ENCODE peak calls at places on chromosomes 1 and 21, in eight cellular contexts. L, C, V, E, P, O, Y and F are unnamed samples.

GRCh38 chr1:42680921-42681683 is 1.1 kb upstream of the YBX1 start:
- DNase-seq in L (no peak), O (no peak), Y (peak), C (no peak), E (no peak), P (peak), V (no peak), F (peak)

GRCh38 chr21:15741510-15741909 is 11.7 kb downstream of the USP25 start:
- DNase-seq in O (no peak), P (peak), C (no peak), Y (no peak), L (no peak), V (no peak), E (no peak), F (peak)

GRCh38 chr1:206128192-206128591 is 11.0 kb upstream of the AVPR1B start:
- DNase-seq in C (no peak), O (no peak), V (no peak), L (no peak), Y (no peak), E (no peak), P (no peak), F (no peak)

GRCh38 chr1:17089496-17089895 is 29.8 kb downstream of the PADI2 start:
- DNase-seq in V (no peak), L (no peak), O (no peak), C (no peak), E (peak), P (no peak), Y (no peak), F (no peak)

GRCh38 chr1:26861286-26861701 is 1.7 kb upstream of the SFN start:
- DNase-seq in E (no peak), V (no peak), O (no peak), Y (no peak), P (peak), C (no peak), L (no peak), F (peak)

GRCh38 chr1:31628931-31629582 is 11.6 kb downstream of the HCRTR1 start:
- DNase-seq in P (no peak), O (no peak), Y (no peak), V (no peak), C (no peak), L (no peak), E (no peak), F (no peak)

GRCh38 chr1:46342084-46342656 is 1.6 kb downstream of the NSUN4 start:
- DNase-seq in V (no peak), O (no peak), L (no peak), Y (peak), C (no peak), E (no peak), P (peak), F (peak)

GRCh38 chr1:207050428-207050767 is 610 bp downstream of the YOD1 start:
- DNase-seq in V (no peak), P (no peak), Y (peak), C (no peak), E (no peak), O (no peak), L (no peak), F (no peak)

GRCh38 chr1:225848044-225848955 is 33.9 kb downstream of the TMEM63A start:
- DNase-seq in L (no peak), P (peak), C (peak), E (peak), Y (peak), O (no peak), V (no peak), F (no peak)

GRCh38 chr1:171988243-171988642 is 146.9 kb downstream of the DNM3 start:
- DNase-seq in P (no peak), Y (no peak), C (no peak), L (no peak), V (no peak), E (no peak), O (no peak), F (no peak)
- H3K4me3 ChIP-seq in P (no peak), Y (no peak), C (no peak), L (no peak), V (no peak), E (no peak), O (no peak), F (no peak)

GRCh38 chr1:171740356-171740863 is 1.5 kb downstream of the VAMP4 start:
- DNase-seq in C (no peak), Y (no peak), E (no peak), O (no peak), P (no peak), V (no peak), L (no peak), F (no peak)
- H3K4me3 ChIP-seq in C (no peak), Y (no peak), E (peak), O (peak), P (peak), V (no peak), L (no peak), F (peak)

DNA sequence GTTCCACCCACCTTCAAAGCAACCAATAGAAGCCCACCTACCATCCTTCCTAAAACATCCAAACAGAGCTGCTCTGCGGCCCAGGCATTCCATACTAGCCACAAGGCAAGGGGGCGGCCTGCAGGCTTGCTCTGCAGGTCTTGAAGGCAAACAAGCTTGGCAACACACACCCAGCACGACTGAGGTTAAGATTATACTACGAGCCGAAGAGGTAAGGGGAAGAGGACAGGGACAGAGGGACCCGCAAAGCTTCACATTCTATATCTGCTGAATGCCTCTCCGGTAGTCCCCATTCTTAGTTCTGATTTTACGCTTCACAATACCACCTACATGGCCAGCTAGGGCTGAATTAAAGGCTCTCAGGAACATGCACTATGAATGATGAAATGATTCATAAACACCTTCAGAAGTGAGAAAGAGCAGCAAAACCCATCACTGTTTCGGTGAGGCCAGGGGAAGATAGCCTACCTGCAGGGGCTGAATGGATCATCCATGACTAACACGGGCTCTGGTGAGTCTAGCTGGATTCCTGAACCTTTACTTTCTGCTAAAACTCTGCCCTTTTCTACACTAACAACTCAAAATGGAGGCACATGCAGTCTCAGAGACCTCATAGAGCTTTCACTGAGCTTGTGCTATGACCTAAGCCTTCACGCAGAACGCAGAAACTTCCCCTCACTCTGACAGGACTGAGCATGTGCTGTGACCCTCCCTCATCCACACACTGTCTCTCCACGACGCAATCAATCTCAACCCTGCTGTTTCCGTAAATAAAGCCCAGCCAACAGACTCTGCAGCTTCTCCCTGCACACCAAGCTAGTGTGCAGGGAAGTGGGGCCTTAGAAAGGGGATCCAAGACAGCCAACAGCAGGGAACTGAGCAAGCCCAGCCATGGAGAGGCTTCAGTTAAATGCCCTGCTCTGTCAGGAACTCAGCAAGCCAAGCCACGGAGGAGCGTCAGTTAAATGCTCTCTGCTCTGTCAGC is 207.7 kb downstream of the SLC45A1 start:
- DNase-seq in C (peak), P (peak), L (peak), E (peak), V (no peak), O (peak), Y (no peak), F (peak)
- H3K4me3 ChIP-seq in C (peak), P (peak), L (peak), E (peak), V (no peak), O (peak), Y (no peak), F (peak)

DNA sequence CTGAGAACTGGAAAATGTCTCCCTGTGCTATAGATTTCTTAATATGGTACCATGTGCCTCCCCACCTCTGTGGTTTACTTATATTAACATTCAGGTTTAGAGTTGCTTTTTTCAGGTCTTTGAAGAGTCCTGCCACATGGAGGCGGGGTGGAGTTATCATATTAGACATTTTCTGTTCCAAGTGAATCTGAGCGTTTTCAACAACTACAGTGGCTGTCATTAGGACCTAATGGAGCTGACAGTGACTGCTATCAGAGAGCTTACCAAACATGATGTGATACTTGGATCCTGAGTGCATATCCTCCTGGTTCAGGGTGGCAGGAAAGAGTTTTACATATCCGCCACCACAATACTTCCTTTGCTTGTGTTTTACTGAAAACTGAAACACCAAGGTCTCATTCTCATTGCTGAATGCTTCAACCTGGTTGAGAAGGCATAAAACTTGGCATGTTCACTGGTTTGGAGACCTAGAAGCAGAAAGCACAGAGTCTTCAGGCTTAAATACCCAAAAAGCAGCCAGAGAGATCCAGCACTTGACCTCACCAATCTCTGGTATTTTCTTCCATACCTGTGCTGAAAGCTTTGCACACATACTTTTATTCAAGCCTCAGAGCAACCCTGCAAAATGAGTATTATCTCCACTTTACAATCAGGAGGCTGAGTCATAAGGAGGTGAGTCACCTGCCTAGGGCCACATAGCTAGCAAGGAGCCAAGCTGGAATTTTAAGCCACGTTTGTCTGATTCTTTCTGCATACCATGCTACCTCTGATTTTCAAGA is 47.4 kb upstream of the OSBPL9 start:
- DNase-seq in V (no peak), E (no peak), C (peak), Y (peak), L (no peak), O (no peak), P (peak), F (peak)
- H3K4me3 ChIP-seq in V (no peak), E (no peak), C (peak), Y (peak), L (no peak), O (no peak), P (no peak), F (no peak)

GRCh38 chr1:162136760-162137537 is 67.5 kb downstream of the NOS1AP start:
- DNase-seq in C (no peak), V (no peak), Y (no peak), E (no peak), P (peak), L (no peak), O (peak), F (peak)
- H3K4me3 ChIP-seq in C (no peak), V (no peak), Y (no peak), E (no peak), P (no peak), L (no peak), O (no peak), F (no peak)

GRCh38 chr21:8988696-8989095 is 1532.7 kb upstream of the TPTE start:
- DNase-seq in V (no peak), O (no peak), C (no peak), P (no peak), Y (no peak), L (no peak), E (no peak), F (peak)
- H3K4me3 ChIP-seq in V (no peak), O (no peak), C (no peak), P (no peak), Y (no peak), L (no peak), E (no peak), F (no peak)

DNA sequence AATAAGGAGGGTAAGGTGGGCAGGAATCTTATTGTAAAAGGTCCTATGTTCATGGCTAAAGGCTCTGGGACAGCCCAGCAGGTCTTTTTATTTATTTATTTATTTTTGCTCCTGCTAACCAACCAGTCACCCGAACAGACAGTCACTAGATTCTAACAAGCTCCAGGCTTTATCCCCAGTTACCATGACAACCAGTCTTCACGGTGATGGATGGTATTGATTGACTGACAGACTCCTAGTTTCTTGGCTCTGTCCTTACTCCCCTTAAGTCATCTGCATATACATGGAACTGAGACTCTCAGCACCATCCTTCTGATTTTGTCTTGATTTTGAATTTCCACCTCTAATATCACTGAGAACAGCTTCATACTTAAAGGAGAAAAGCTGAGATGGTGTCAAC is 44.3 kb downstream of the C8A start:
- DNase-seq in E (no peak), V (no peak), Y (no peak), O (no peak), P (no peak), C (no peak), L (no peak), F (no peak)
- H3K4me3 ChIP-seq in E (no peak), V (no peak), Y (no peak), O (no peak), P (no peak), C (no peak), L (no peak), F (no peak)